ENCODE peak calls at places on chromosome 6, in six cellular contexts. One of them, this sample, is unnamed. For H3K4me1, the result is how much of the 10 kb centered on the place peaks cover.

GRCh38 chr6:44053760-44054556 is 73.3 kb downstream of the MRPL14 start:
- DNase-seq in GM23338: no peak
- DNase-seq in heart left ventricle: no peak
- DNase-seq in upper lobe of left lung: no peak
- DNase-seq in CD8-positive, alpha-beta T cell: no peak
- DNase-seq in IMR-90: peak
- DNase-seq in this sample: no peak

GRCh38 chr6:84119277-84119676 is 85.7 kb downstream of the MRAP2 start:
- DNase-seq in GM23338: peak
- DNase-seq in heart left ventricle: no peak
- DNase-seq in upper lobe of left lung: no peak
- DNase-seq in CD8-positive, alpha-beta T cell: no peak
- DNase-seq in IMR-90: peak
- DNase-seq in this sample: no peak

GRCh38 chr6:154302111-154302752 is 54.4 kb downstream of the IPCEF1 start:
- DNase-seq in GM23338: no peak
- DNase-seq in heart left ventricle: no peak
- DNase-seq in upper lobe of left lung: no peak
- DNase-seq in CD8-positive, alpha-beta T cell: no peak
- DNase-seq in IMR-90: peak
- DNase-seq in this sample: no peak

GRCh38 chr6:129755787-129756186 is 45.8 kb upstream of the ARHGAP18 start:
- DNase-seq in GM23338: no peak
- DNase-seq in heart left ventricle: no peak
- DNase-seq in upper lobe of left lung: no peak
- DNase-seq in CD8-positive, alpha-beta T cell: no peak
- DNase-seq in IMR-90: no peak
- DNase-seq in this sample: no peak

GRCh38 chr6:16698988-16699868 is 62.0 kb downstream of the ATXN1 start:
- DNase-seq in GM23338: no peak
- DNase-seq in heart left ventricle: no peak
- DNase-seq in upper lobe of left lung: no peak
- DNase-seq in CD8-positive, alpha-beta T cell: no peak
- DNase-seq in IMR-90: peak
- DNase-seq in this sample: no peak

GRCh38 chr6:101290346-101290745 is 103.2 kb upstream of the GRIK2 start:
- DNase-seq in GM23338: no peak
- DNase-seq in heart left ventricle: no peak
- DNase-seq in upper lobe of left lung: no peak
- DNase-seq in CD8-positive, alpha-beta T cell: no peak
- DNase-seq in IMR-90: no peak
- DNase-seq in this sample: no peak

GRCh38 chr6:123804771-123805540 is 1.3 kb downstream of the NKAIN2 start:
- DNase-seq in GM23338: no peak
- DNase-seq in heart left ventricle: no peak
- DNase-seq in upper lobe of left lung: no peak
- DNase-seq in CD8-positive, alpha-beta T cell: no peak
- DNase-seq in IMR-90: no peak
- DNase-seq in this sample: no peak

GRCh38 chr6:110055387-110055735 is 77.2 kb downstream of the GPR6 start:
- DNase-seq in GM23338: no peak
- DNase-seq in heart left ventricle: no peak
- DNase-seq in upper lobe of left lung: no peak
- DNase-seq in CD8-positive, alpha-beta T cell: no peak
- DNase-seq in IMR-90: no peak
- DNase-seq in this sample: no peak

GRCh38 chr6:90082847-90083246 is 188.6 kb downstream of the GJA10 start:
- DNase-seq in GM23338: no peak
- DNase-seq in heart left ventricle: no peak
- DNase-seq in upper lobe of left lung: no peak
- DNase-seq in CD8-positive, alpha-beta T cell: no peak
- DNase-seq in IMR-90: no peak
- DNase-seq in this sample: no peak

GRCh38 chr6:17202526-17202925 is 78.6 kb upstream of the RBM24 start:
- DNase-seq in GM23338: no peak
- DNase-seq in heart left ventricle: no peak
- DNase-seq in upper lobe of left lung: no peak
- DNase-seq in CD8-positive, alpha-beta T cell: no peak
- DNase-seq in IMR-90: peak
- DNase-seq in this sample: peak

GRCh38 chr6:112086744-112087135 is 542 bp downstream of the TUBE1 start:
- DNase-seq in GM23338: peak
- DNase-seq in heart left ventricle: no peak
- DNase-seq in upper lobe of left lung: no peak
- DNase-seq in CD8-positive, alpha-beta T cell: no peak
- DNase-seq in IMR-90: peak
- DNase-seq in this sample: no peak

GRCh38 chr6:11536795-11537194 is 754 bp upstream of the TMEM170B start:
- DNase-seq in GM23338: peak
- DNase-seq in heart left ventricle: no peak
- DNase-seq in upper lobe of left lung: no peak
- DNase-seq in CD8-positive, alpha-beta T cell: no peak
- DNase-seq in IMR-90: no peak
- DNase-seq in this sample: no peak

GRCh38 chr6:51866867-51867266 is 220.5 kb downstream of the PKHD1 start:
- DNase-seq in GM23338: no peak
- DNase-seq in heart left ventricle: no peak
- DNase-seq in upper lobe of left lung: no peak
- DNase-seq in CD8-positive, alpha-beta T cell: no peak
- DNase-seq in IMR-90: no peak
- DNase-seq in this sample: no peak

GRCh38 chr6:157381631-157382621 is 936 bp downstream of the ZDHHC14 start:
- DNase-seq in GM23338: peak
- DNase-seq in heart left ventricle: peak
- DNase-seq in upper lobe of left lung: peak
- DNase-seq in CD8-positive, alpha-beta T cell: no peak
- DNase-seq in IMR-90: peak
- DNase-seq in this sample: peak

GRCh38 chr6:22149501-22150490 is 147.0 kb downstream of the PRL start:
- DNase-seq in GM23338: no peak
- DNase-seq in heart left ventricle: peak
- DNase-seq in upper lobe of left lung: no peak
- DNase-seq in CD8-positive, alpha-beta T cell: no peak
- DNase-seq in IMR-90: peak
- DNase-seq in this sample: no peak

GRCh38 chr6:89661559-89661958 is 23.0 kb upstream of the LYRM2 start:
- DNase-seq in GM23338: no peak
- DNase-seq in heart left ventricle: no peak
- DNase-seq in upper lobe of left lung: no peak
- DNase-seq in CD8-positive, alpha-beta T cell: no peak
- DNase-seq in IMR-90: no peak
- DNase-seq in this sample: no peak

GRCh38 chr6:36121752-36122494 is 8.4 kb upstream of the MAPK13 start:
- DNase-seq in GM23338: no peak
- DNase-seq in heart left ventricle: no peak
- DNase-seq in upper lobe of left lung: no peak
- DNase-seq in CD8-positive, alpha-beta T cell: no peak
- DNase-seq in IMR-90: no peak
- DNase-seq in this sample: no peak
- H3K4me1 ChIP-seq in GM23338: under half
- H3K4me1 ChIP-seq in heart left ventricle: under half
- H3K4me1 ChIP-seq in upper lobe of left lung: under half
- H3K4me1 ChIP-seq in CD8-positive, alpha-beta T cell: half or more
- H3K4me1 ChIP-seq in IMR-90: under half
- H3K4me1 ChIP-seq in this sample: under half

DNA sequence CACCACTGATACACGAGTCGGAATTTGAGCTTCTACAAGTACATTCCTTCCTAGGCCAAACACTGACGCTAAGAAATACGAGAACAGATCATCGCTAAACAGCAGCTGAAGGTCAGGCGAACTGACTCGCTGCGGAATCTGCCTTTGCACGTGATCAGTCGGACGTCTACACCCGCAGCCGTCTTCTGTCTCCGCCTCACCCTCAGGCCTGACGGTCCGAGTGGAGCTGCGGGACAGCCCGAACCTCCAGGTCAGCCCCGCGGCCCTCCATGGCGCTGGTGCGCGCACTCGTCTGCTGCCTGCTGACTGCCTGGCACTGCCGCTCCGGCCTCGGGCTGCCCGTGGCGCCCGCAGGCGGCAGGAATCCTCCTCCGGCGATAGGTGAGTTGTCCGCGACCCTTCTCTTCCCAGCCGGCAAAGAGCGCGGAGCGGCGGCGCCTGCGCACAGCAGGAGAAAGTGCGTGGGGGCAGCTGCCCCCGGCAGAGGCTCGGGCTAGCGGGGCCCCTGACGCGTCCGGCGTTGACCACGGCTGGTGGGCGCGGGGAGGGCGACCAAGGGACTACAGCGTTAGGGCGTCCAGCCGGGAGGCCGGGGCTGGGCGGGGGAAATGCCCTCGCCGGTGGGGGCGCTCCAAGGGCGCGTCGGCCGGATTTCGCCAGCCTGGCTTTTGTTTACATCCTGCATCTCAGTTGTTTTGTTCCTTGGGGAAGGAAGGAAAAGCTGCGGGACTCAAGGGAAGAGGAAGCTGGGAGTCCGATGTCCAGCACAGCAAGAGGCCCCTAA is at the start of gene SMPDL3A:
- DNase-seq in GM23338: peak
- DNase-seq in heart left ventricle: peak
- DNase-seq in upper lobe of left lung: peak
- DNase-seq in CD8-positive, alpha-beta T cell: no peak
- DNase-seq in IMR-90: peak
- DNase-seq in this sample: peak
- TF ChIP-seq CTCF in GM23338: peak
- TF ChIP-seq CTCF in heart left ventricle: peak
- TF ChIP-seq CTCF in upper lobe of left lung: peak
- TF ChIP-seq CTCF in CD8-positive, alpha-beta T cell: no peak
- TF ChIP-seq CTCF in IMR-90: peak
- TF ChIP-seq CTCF in this sample: peak

GRCh38 chr6:47484616-47485015 is 7.0 kb downstream of the CD2AP start:
- DNase-seq in GM23338: no peak
- DNase-seq in heart left ventricle: no peak
- DNase-seq in upper lobe of left lung: no peak
- DNase-seq in CD8-positive, alpha-beta T cell: no peak
- DNase-seq in IMR-90: peak
- DNase-seq in this sample: no peak
- H3K4me1 ChIP-seq in GM23338: under half
- H3K4me1 ChIP-seq in heart left ventricle: under half
- H3K4me1 ChIP-seq in upper lobe of left lung: under half
- H3K4me1 ChIP-seq in CD8-positive, alpha-beta T cell: under half
- H3K4me1 ChIP-seq in IMR-90: under half
- H3K4me1 ChIP-seq in this sample: under half

GRCh38 chr6:56756219-56756789 is 113.6 kb upstream of the DST start:
- DNase-seq in GM23338: no peak
- DNase-seq in heart left ventricle: no peak
- DNase-seq in upper lobe of left lung: no peak
- DNase-seq in CD8-positive, alpha-beta T cell: no peak
- DNase-seq in IMR-90: no peak
- DNase-seq in this sample: no peak

GRCh38 chr6:56758120-56758519 is 115.4 kb upstream of the DST start:
- DNase-seq in GM23338: no peak
- DNase-seq in heart left ventricle: no peak
- DNase-seq in upper lobe of left lung: no peak
- DNase-seq in CD8-positive, alpha-beta T cell: no peak
- DNase-seq in IMR-90: no peak
- DNase-seq in this sample: no peak

GRCh38 chr6:56758553-56758952 is 115.9 kb upstream of the DST start:
- DNase-seq in GM23338: no peak
- DNase-seq in heart left ventricle: no peak
- DNase-seq in upper lobe of left lung: no peak
- DNase-seq in CD8-positive, alpha-beta T cell: no peak
- DNase-seq in IMR-90: no peak
- DNase-seq in this sample: no peak

GRCh38 chr6:56756791-56757582 is 114.3 kb upstream of the DST start:
- DNase-seq in GM23338: no peak
- DNase-seq in heart left ventricle: no peak
- DNase-seq in upper lobe of left lung: no peak
- DNase-seq in CD8-positive, alpha-beta T cell: no peak
- DNase-seq in IMR-90: peak
- DNase-seq in this sample: no peak

DNA sequence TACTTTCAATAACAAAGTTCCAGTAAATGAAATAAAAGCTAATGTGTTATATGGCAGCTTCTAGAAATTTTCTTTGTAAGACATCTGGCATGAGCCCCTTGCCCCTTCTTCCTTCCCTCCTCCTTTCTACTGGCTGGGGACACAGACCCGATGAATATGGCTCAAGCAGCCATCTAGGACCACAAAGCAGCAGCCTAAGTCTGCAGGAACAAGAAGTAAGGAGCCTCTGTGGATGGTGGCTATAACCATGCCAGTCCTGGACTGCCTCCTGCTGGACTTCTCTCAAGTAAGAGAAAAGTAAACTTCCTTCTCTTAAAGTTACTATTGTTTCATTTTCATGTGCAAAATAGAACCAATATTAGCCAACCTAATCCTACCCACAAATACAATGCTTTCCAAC is 114.9 kb upstream of the DST start:
- DNase-seq in GM23338: peak
- DNase-seq in heart left ventricle: no peak
- DNase-seq in upper lobe of left lung: no peak
- DNase-seq in CD8-positive, alpha-beta T cell: no peak
- DNase-seq in IMR-90: peak
- DNase-seq in this sample: peak
- TF ChIP-seq CTCF in GM23338: peak
- TF ChIP-seq CTCF in heart left ventricle: no peak
- TF ChIP-seq CTCF in upper lobe of left lung: no peak
- TF ChIP-seq CTCF in CD8-positive, alpha-beta T cell: no peak
- TF ChIP-seq CTCF in IMR-90: peak
- TF ChIP-seq CTCF in this sample: peak

GRCh38 chr6:142280927-142281326 is 20.9 kb upstream of the ADGRG6 start:
- DNase-seq in GM23338: no peak
- DNase-seq in heart left ventricle: no peak
- DNase-seq in upper lobe of left lung: no peak
- DNase-seq in CD8-positive, alpha-beta T cell: no peak
- DNase-seq in IMR-90: no peak
- DNase-seq in this sample: no peak
- H3K4me1 ChIP-seq in GM23338: under half
- H3K4me1 ChIP-seq in heart left ventricle: under half
- H3K4me1 ChIP-seq in upper lobe of left lung: under half
- H3K4me1 ChIP-seq in CD8-positive, alpha-beta T cell: under half
- H3K4me1 ChIP-seq in IMR-90: under half
- H3K4me1 ChIP-seq in this sample: under half

GRCh38 chr6:5682530-5682929 is 324.2 kb downstream of the NRN1 start:
- DNase-seq in GM23338: no peak
- DNase-seq in heart left ventricle: no peak
- DNase-seq in upper lobe of left lung: no peak
- DNase-seq in CD8-positive, alpha-beta T cell: no peak
- DNase-seq in IMR-90: no peak
- DNase-seq in this sample: no peak

GRCh38 chr6:5681480-5681879 is 325.2 kb downstream of the NRN1 start:
- DNase-seq in GM23338: no peak
- DNase-seq in heart left ventricle: no peak
- DNase-seq in upper lobe of left lung: no peak
- DNase-seq in CD8-positive, alpha-beta T cell: no peak
- DNase-seq in IMR-90: no peak
- DNase-seq in this sample: no peak

GRCh38 chr6:5679696-5680494 is 326.8 kb downstream of the NRN1 start:
- DNase-seq in GM23338: no peak
- DNase-seq in heart left ventricle: no peak
- DNase-seq in upper lobe of left lung: no peak
- DNase-seq in CD8-positive, alpha-beta T cell: no peak
- DNase-seq in IMR-90: no peak
- DNase-seq in this sample: no peak

GRCh38 chr6:5679271-5679670 is 327.5 kb downstream of the NRN1 start:
- DNase-seq in GM23338: no peak
- DNase-seq in heart left ventricle: no peak
- DNase-seq in upper lobe of left lung: no peak
- DNase-seq in CD8-positive, alpha-beta T cell: no peak
- DNase-seq in IMR-90: no peak
- DNase-seq in this sample: no peak

GRCh38 chr6:5684320-5684719 is 322.4 kb downstream of the NRN1 start:
- DNase-seq in GM23338: no peak
- DNase-seq in heart left ventricle: no peak
- DNase-seq in upper lobe of left lung: no peak
- DNase-seq in CD8-positive, alpha-beta T cell: no peak
- DNase-seq in IMR-90: peak
- DNase-seq in this sample: no peak
- TF ChIP-seq CTCF in GM23338: no peak
- TF ChIP-seq CTCF in heart left ventricle: no peak
- TF ChIP-seq CTCF in upper lobe of left lung: no peak
- TF ChIP-seq CTCF in CD8-positive, alpha-beta T cell: no peak
- TF ChIP-seq CTCF in IMR-90: no peak
- TF ChIP-seq CTCF in this sample: no peak